ENCODE peak calls at places on chromosomes 1 and 21, in five cellular contexts. R is HFF-Myc, H is coronary artery, J is left cardiac atrium, P is NT2/D1. D is an unnamed sample.

GRCh38 chr1:15836772-15837669 is 10.5 kb upstream of the SPEN start:
- DNase-seq in R (no peak), H (no peak), J (peak; percentile 62), P (no peak), D (no peak)

GRCh38 chr1:21341517-21342078 is 51.3 kb upstream of the ECE1 start:
- DNase-seq in R (no peak), H (no peak), J (no peak), P (no peak), D (no peak)

GRCh38 chr1:24481843-24482610 is 20.6 kb upstream of the RCAN3 start:
- DNase-seq in R (no peak), H (no peak), J (no peak), P (no peak), D (no peak)

GRCh38 chr1:12132078-12132477 is 34.7 kb upstream of the TNFRSF1B start:
- DNase-seq in R (no peak), H (no peak), J (peak; percentile 71), P (no peak), D (no peak)

GRCh38 chr1:119379117-119379516 is 10.5 kb downstream of the HAO2 start:
- DNase-seq in R (no peak), H (no peak), J (no peak), P (no peak), D (no peak)

GRCh38 chr1:110370827-110371226 is 20.0 kb downstream of the SLC16A4 start:
- DNase-seq in R (no peak), H (no peak), J (no peak), P (no peak), D (no peak)

GRCh38 chr1:227134686-227135314 is 183.5 kb downstream of the CDC42BPA start:
- DNase-seq in R (no peak), H (no peak), J (no peak), P (no peak), D (no peak)

GRCh38 chr1:192805832-192806323 is 3.0 kb upstream of the RGS2 start:
- DNase-seq in R (peak; percentile 81), H (no peak), J (no peak), P (no peak), D (no peak)

GRCh38 chr1:115299266-115299665 is 38.8 kb downstream of the NGF start:
- DNase-seq in R (no peak), H (no peak), J (no peak), P (no peak), D (no peak)

GRCh38 chr1:113456967-113457366 is 66.7 kb downstream of the MAGI3 start:
- DNase-seq in R (peak; percentile 79), H (no peak), J (peak; percentile 27), P (no peak), D (no peak)

GRCh38 chr21:38567577-38568360 is 69.5 kb upstream of the ERG start:
- DNase-seq in R (peak; percentile 21), H (no peak), J (peak; percentile 23), P (peak; percentile 16), D (no peak)

GRCh38 chr1:234169161-234169849 is 204.0 kb upstream of the COA6 start:
- DNase-seq in R (no peak), H (peak; percentile 28), J (no peak), P (no peak), D (no peak)

GRCh38 chr1:42916839-42917495 is 41.7 kb downstream of the SLC2A1 start:
- DNase-seq in R (no peak), H (no peak), J (no peak), P (no peak), D (peak; percentile 62)

GRCh38 chr1:108865316-108865910 is 8.5 kb upstream of the AKNAD1 start:
- DNase-seq in R (no peak), H (no peak), J (no peak), P (no peak), D (no peak)

GRCh38 chr1:31335007-31335406 is 37.9 kb downstream of the FABP3 start:
- DNase-seq in R (peak; percentile 20), H (no peak), J (no peak), P (peak; percentile 8), D (no peak)